ENCODE peak calls at places on chromosomes 3 and 15, in four cellular contexts. One of them, this sample, is unnamed.

GRCh38 chr3:48661501-48662139 is 1.1 kb downstream of the CELSR3 start:
- DNase-seq in NCI-H187 treated with DMSO at 0.1 percent for 48 hours: no peak
- DNase-seq in AG09309: no peak
- DNase-seq in germinal center: peak
- DNase-seq in this sample: peak

GRCh38 chr3:189937302-189938255 is 183.1 kb downstream of the P3H2 start:
- DNase-seq in NCI-H187 treated with DMSO at 0.1 percent for 48 hours: no peak
- DNase-seq in AG09309: peak
- DNase-seq in germinal center: no peak
- DNase-seq in this sample: no peak

GRCh38 chr15:20355256-20355868 is 186.2 kb downstream of the GOLGA6L6 start:
- DNase-seq in NCI-H187 treated with DMSO at 0.1 percent for 48 hours: no peak
- DNase-seq in AG09309: no peak
- DNase-seq in germinal center: no peak
- DNase-seq in this sample: peak

GRCh38 chr15:53359038-53359437 is 400.4 kb downstream of the WDR72 start:
- DNase-seq in NCI-H187 treated with DMSO at 0.1 percent for 48 hours: no peak
- DNase-seq in AG09309: no peak
- DNase-seq in germinal center: no peak
- DNase-seq in this sample: no peak

GRCh38 chr3:150216041-150216811 is 191.9 kb upstream of the TSC22D2 start:
- DNase-seq in NCI-H187 treated with DMSO at 0.1 percent for 48 hours: peak
- DNase-seq in AG09309: peak
- DNase-seq in germinal center: no peak
- DNase-seq in this sample: no peak

GRCh38 chr3:89586256-89586655 is 478.8 kb downstream of the EPHA3 start:
- DNase-seq in NCI-H187 treated with DMSO at 0.1 percent for 48 hours: no peak
- DNase-seq in AG09309: no peak
- DNase-seq in germinal center: no peak
- DNase-seq in this sample: no peak

GRCh38 chr3:61117045-61117898 is 134.0 kb downstream of the FHIT start:
- DNase-seq in NCI-H187 treated with DMSO at 0.1 percent for 48 hours: peak
- DNase-seq in AG09309: no peak
- DNase-seq in germinal center: no peak
- DNase-seq in this sample: no peak

GRCh38 chr15:55256281-55257013 is 33.2 kb downstream of the RAB27A start:
- DNase-seq in NCI-H187 treated with DMSO at 0.1 percent for 48 hours: no peak
- DNase-seq in AG09309: no peak
- DNase-seq in germinal center: no peak
- DNase-seq in this sample: no peak

GRCh38 chr3:42758126-42758525 is 14.9 kb downstream of the CCDC13 start:
- DNase-seq in NCI-H187 treated with DMSO at 0.1 percent for 48 hours: no peak
- DNase-seq in AG09309: no peak
- DNase-seq in germinal center: no peak
- DNase-seq in this sample: peak

GRCh38 chr3:20529911-20530310 is 343.9 kb upstream of the SGO1 start:
- DNase-seq in NCI-H187 treated with DMSO at 0.1 percent for 48 hours: no peak
- DNase-seq in AG09309: no peak
- DNase-seq in germinal center: no peak
- DNase-seq in this sample: no peak

GRCh38 chr3:35276616-35277015 is 362.7 kb upstream of the ARPP21 start:
- DNase-seq in NCI-H187 treated with DMSO at 0.1 percent for 48 hours: no peak
- DNase-seq in AG09309: no peak
- DNase-seq in germinal center: no peak
- DNase-seq in this sample: no peak

GRCh38 chr3:183809209-183809608 is 16.2 kb downstream of the MAP6D1 start:
- DNase-seq in NCI-H187 treated with DMSO at 0.1 percent for 48 hours: no peak
- DNase-seq in AG09309: no peak
- DNase-seq in germinal center: no peak
- DNase-seq in this sample: no peak

GRCh38 chr3:42314411-42314810 is 48.4 kb upstream of the CCK start:
- DNase-seq in NCI-H187 treated with DMSO at 0.1 percent for 48 hours: no peak
- DNase-seq in AG09309: no peak
- DNase-seq in germinal center: no peak
- DNase-seq in this sample: no peak

GRCh38 chr3:10566451-10566850 is 61.1 kb upstream of the ATP2B2 start:
- DNase-seq in NCI-H187 treated with DMSO at 0.1 percent for 48 hours: no peak
- DNase-seq in AG09309: no peak
- DNase-seq in germinal center: no peak
- DNase-seq in this sample: no peak

GRCh38 chr15:69304176-69304533 is 5.4 kb downstream of the PAQR5 start:
- DNase-seq in NCI-H187 treated with DMSO at 0.1 percent for 48 hours: no peak
- DNase-seq in AG09309: peak
- DNase-seq in germinal center: no peak
- DNase-seq in this sample: no peak

GRCh38 chr3:185549111-185549510 is 3.3 kb downstream of the LIPH start:
- DNase-seq in NCI-H187 treated with DMSO at 0.1 percent for 48 hours: no peak
- DNase-seq in AG09309: peak
- DNase-seq in germinal center: no peak
- DNase-seq in this sample: no peak

GRCh38 chr15:99143230-99143629 is 38.4 kb downstream of the SYNM start:
- DNase-seq in NCI-H187 treated with DMSO at 0.1 percent for 48 hours: no peak
- DNase-seq in AG09309: no peak
- DNase-seq in germinal center: no peak
- DNase-seq in this sample: no peak

GRCh38 chr3:46266598-46266997 is 24.3 kb downstream of the CCR3 start:
- DNase-seq in NCI-H187 treated with DMSO at 0.1 percent for 48 hours: no peak
- DNase-seq in AG09309: no peak
- DNase-seq in germinal center: no peak
- DNase-seq in this sample: no peak

GRCh38 chr15:27241942-27242341 is 271.0 kb downstream of the GABRG3 start:
- DNase-seq in NCI-H187 treated with DMSO at 0.1 percent for 48 hours: no peak
- DNase-seq in AG09309: no peak
- DNase-seq in germinal center: no peak
- DNase-seq in this sample: no peak

GRCh38 chr3:126693921-126694320 is 10.1 kb upstream of the CHCHD6 start:
- DNase-seq in NCI-H187 treated with DMSO at 0.1 percent for 48 hours: no peak
- DNase-seq in AG09309: no peak
- DNase-seq in germinal center: no peak
- DNase-seq in this sample: no peak

GRCh38 chr3:71089271-71089670 is 494.3 kb downstream of the FOXP1 start:
- DNase-seq in NCI-H187 treated with DMSO at 0.1 percent for 48 hours: no peak
- DNase-seq in AG09309: no peak
- DNase-seq in germinal center: no peak
- DNase-seq in this sample: no peak

GRCh38 chr15:29428925-29429573 is 159.4 kb upstream of the NSMCE3 start:
- DNase-seq in NCI-H187 treated with DMSO at 0.1 percent for 48 hours: no peak
- DNase-seq in AG09309: no peak
- DNase-seq in germinal center: no peak
- DNase-seq in this sample: no peak

GRCh38 chr3:36656873-36657272 is 107.5 kb downstream of the DCLK3 start:
- DNase-seq in NCI-H187 treated with DMSO at 0.1 percent for 48 hours: no peak
- DNase-seq in AG09309: no peak
- DNase-seq in germinal center: no peak
- DNase-seq in this sample: no peak

GRCh38 chr3:165206454-165207266 is 10.5 kb upstream of the SLITRK3 start:
- DNase-seq in NCI-H187 treated with DMSO at 0.1 percent for 48 hours: peak
- DNase-seq in AG09309: peak
- DNase-seq in germinal center: peak
- DNase-seq in this sample: peak

GRCh38 chr3:24730173-24730572 is 235.5 kb upstream of the THRB start:
- DNase-seq in NCI-H187 treated with DMSO at 0.1 percent for 48 hours: no peak
- DNase-seq in AG09309: no peak
- DNase-seq in germinal center: no peak
- DNase-seq in this sample: no peak

GRCh38 chr3:12705981-12706380 is 42.1 kb upstream of the RAF1 start:
- DNase-seq in NCI-H187 treated with DMSO at 0.1 percent for 48 hours: no peak
- DNase-seq in AG09309: peak
- DNase-seq in germinal center: no peak
- DNase-seq in this sample: no peak

GRCh38 chr15:44715142-44715796 is 4.0 kb downstream of the B2M start:
- DNase-seq in NCI-H187 treated with DMSO at 0.1 percent for 48 hours: no peak
- DNase-seq in AG09309: no peak
- DNase-seq in germinal center: no peak
- DNase-seq in this sample: no peak

GRCh38 chr3:64992462-64993285 is 304.9 kb upstream of the ADAMTS9 start:
- DNase-seq in NCI-H187 treated with DMSO at 0.1 percent for 48 hours: no peak
- DNase-seq in AG09309: no peak
- DNase-seq in germinal center: no peak
- DNase-seq in this sample: no peak

GRCh38 chr3:4504340-4505261 is 11.5 kb downstream of the ITPR1 start:
- DNase-seq in NCI-H187 treated with DMSO at 0.1 percent for 48 hours: no peak
- DNase-seq in AG09309: no peak
- DNase-seq in germinal center: no peak
- DNase-seq in this sample: no peak

GRCh38 chr3:155032918-155033317 is 47.2 kb upstream of the MME start:
- DNase-seq in NCI-H187 treated with DMSO at 0.1 percent for 48 hours: no peak
- DNase-seq in AG09309: no peak
- DNase-seq in germinal center: no peak
- DNase-seq in this sample: no peak

GRCh38 chr3:178736300-178736699 is 200.1 kb downstream of the KCNMB2 start:
- DNase-seq in NCI-H187 treated with DMSO at 0.1 percent for 48 hours: no peak
- DNase-seq in AG09309: no peak
- DNase-seq in germinal center: no peak
- DNase-seq in this sample: no peak

GRCh38 chr15:66852064-66852905 is 150.2 kb downstream of the SMAD6 start:
- DNase-seq in NCI-H187 treated with DMSO at 0.1 percent for 48 hours: no peak
- DNase-seq in AG09309: no peak
- DNase-seq in germinal center: no peak
- DNase-seq in this sample: no peak

This sample was measured in suprapubic skin.